ENCODE peak calls at places on chromosomes 13 and 19, in seven cellular contexts. T, B, I, W, Z, N and V are unnamed samples.

GRCh38 chr19:13833330-13834265 is 38.4 kb downstream of the ZSWIM4 start:
- DNase-seq in T (peak), B (peak), I (peak), W (peak), Z (peak), N (peak), V (peak)

GRCh38 chr13:93689333-93689732 is 462.7 kb downstream of the GPC6 start:
- DNase-seq in T (no peak), B (no peak), I (no peak), W (no peak), Z (no peak), N (no peak), V (no peak)

GRCh38 chr19:32843716-32844245 is 25.8 kb downstream of the SLC7A9 start:
- DNase-seq in T (peak), B (no peak), I (no peak), W (no peak), Z (no peak), N (no peak), V (no peak)

GRCh38 chr19:30217461-30217860 is 154.7 kb upstream of the ZNF536 start:
- DNase-seq in T (peak), B (no peak), I (no peak), W (no peak), Z (no peak), N (no peak), V (no peak)

GRCh38 chr19:15072930-15073647 is 8.9 kb upstream of the OR1I1 start:
- DNase-seq in T (no peak), B (peak), I (no peak), W (peak), Z (no peak), N (peak), V (no peak)

GRCh38 chr19:5292453-5292842 is 48.2 kb downstream of the PTPRS start:
- DNase-seq in T (no peak), B (no peak), I (no peak), W (no peak), Z (peak), N (no peak), V (no peak)

GRCh38 chr13:76512676-76513277 is 373.4 kb downstream of the KCTD12 start:
- DNase-seq in T (no peak), B (no peak), I (peak), W (peak), Z (no peak), N (no peak), V (peak)

GRCh38 chr13:29918845-29919244 is 68.4 kb upstream of the UBL3 start:
- DNase-seq in T (no peak), B (no peak), I (peak), W (peak), Z (no peak), N (peak), V (peak)

GRCh38 chr19:33242129-33242528 is 16.5 kb upstream of the SLC7A10 start:
- DNase-seq in T (no peak), B (no peak), I (no peak), W (no peak), Z (no peak), N (no peak), V (no peak)

GRCh38 chr19:31054430-31054829 is 294.8 kb downstream of the TSHZ3 start:
- DNase-seq in T (no peak), B (peak), I (peak), W (peak), Z (peak), N (no peak), V (peak)

DNA sequence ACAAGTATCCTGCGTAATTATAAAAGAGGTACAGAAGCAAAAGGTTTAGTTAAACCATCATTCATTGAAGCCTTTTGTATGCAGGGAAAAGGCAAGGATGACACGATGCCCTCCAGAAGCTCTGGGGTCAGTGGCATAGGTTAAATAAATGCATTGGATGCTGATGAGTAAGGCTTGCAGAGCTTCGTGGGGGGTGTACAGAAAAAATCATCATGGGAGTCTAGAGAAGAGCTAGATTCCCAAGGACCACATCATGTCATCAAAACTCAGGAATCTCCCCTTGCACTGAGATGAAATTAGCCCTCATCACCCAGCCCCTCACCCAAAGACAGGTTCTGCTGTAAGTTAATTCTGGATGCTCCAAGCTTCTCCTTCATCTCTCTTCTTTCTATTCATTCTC is 8.3 kb downstream of the FPR1 start:
- DNase-seq in T (no peak), B (no peak), I (no peak), W (no peak), Z (no peak), N (no peak), V (no peak)
- TF ChIP-seq CTCF in T (no peak), B (no peak), I (no peak), W (no peak), Z (no peak), N (no peak), V (no peak)

DNA sequence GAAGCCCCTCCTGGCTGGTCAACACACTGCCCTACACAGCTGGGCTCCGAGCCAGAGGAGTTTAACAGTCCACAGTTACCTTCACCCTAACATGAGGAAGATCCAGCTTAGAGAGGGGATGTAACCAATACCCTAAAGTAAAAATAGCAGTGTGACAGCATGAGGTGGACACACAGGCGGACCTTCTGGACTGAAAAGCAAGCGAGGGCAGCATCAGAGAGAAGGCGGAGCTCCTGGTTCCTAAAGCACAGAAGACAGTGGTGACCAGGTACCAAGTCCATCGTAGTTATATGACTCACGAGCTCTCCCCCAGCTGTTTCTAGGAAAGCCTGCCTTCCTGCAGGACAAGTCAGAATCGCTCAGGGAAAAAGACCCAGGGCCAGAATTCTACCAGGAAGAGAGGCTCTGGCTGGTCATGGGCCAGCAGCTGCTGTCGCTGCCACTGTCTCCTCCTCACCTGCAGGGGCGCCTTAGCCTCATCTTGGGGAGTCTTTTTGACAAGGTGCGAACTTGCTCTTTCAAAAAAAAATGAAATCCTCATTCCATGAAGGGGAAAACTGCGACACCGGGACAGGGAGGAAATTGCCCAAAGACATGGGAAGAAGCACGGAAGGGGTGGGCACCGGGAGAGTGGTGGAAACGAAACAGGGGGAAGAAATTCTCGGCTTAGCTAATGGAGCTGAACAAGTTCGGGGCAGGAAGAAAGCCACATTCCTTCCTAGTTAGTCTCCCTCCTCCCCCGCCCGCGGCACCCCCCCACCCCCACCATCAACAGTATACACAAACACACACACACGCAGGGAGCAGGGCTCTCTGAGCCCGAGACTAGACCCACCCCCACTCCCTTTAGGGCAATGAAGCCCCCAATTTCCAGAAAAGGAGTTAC is 1.7 kb downstream of the ELL start:
- DNase-seq in T (peak), B (peak), I (peak), W (peak), Z (peak), N (peak), V (peak)
- TF ChIP-seq CTCF in T (no peak), B (peak), I (peak), W (peak), Z (peak), N (peak), V (peak)

DNA sequence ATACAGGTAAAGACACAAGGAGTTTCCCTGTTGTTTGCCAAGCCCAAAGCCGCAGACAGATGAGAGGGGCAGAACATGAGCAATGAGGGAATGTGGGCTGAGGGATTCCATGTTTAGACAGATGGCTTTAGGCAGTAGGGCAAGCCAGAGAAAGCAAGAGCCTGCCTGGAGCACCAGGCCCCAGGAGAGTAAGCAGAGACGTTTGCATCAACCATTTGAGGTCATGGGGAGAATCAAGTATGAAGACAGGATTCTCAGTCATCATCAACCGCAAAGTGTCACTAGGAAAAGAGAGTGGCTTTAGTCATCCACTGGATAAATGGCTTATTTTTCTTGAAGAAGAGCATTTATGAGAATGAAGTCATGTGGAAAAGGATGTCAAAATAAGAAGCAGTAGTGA is 184.7 kb downstream of the COG6 start:
- DNase-seq in T (no peak), B (no peak), I (no peak), W (no peak), Z (no peak), N (no peak), V (no peak)
- TF ChIP-seq CTCF in T (no peak), B (no peak), I (no peak), W (no peak), Z (no peak), N (no peak), V (no peak)

GRCh38 chr19:17491287-17491686 is 20.2 kb upstream of the PGLS start:
- DNase-seq in T (no peak), B (no peak), I (no peak), W (no peak), Z (no peak), N (no peak), V (no peak)
- TF ChIP-seq CTCF in T (no peak), B (no peak), I (no peak), W (no peak), Z (no peak), N (no peak), V (no peak)

DNA sequence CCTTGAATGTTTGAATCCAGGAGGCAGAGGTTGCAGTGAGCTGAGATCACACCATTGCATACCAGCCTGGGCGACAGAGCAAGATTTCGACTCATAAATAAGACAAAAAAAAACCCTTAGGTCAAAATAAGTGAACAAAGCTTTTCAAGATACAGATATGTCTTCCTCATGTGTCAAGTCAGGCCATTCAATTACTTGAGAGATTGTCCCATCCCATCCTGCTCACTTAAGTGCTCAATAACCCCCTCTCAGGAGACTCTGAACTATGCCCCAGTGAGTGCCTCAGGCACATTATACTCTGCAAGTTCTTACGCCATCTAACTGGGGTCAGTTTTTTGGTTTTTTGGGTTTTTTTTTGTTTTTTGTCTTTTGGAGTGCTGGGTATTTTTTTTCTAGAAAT is 2.6 kb downstream of the ZNF91 start:
- DNase-seq in T (no peak), B (no peak), I (no peak), W (no peak), Z (no peak), N (no peak), V (no peak)
- TF ChIP-seq CTCF in T (no peak), B (no peak), I (no peak), W (no peak), Z (no peak), N (no peak), V (no peak)